ENCODE peak calls at places on chromosomes 1 and 21, in four cellular contexts. One of them, this sample, is unnamed.

GRCh38 chr1:38418195-38419030 is 371.8 kb upstream of the POU3F1 start:
- DNase-seq in HS-27A: no peak
- DNase-seq in left cardiac atrium: no peak
- DNase-seq in HFF-Myc: no peak
- DNase-seq in this sample: no peak

GRCh38 chr1:200668514-200669313 is 993 bp downstream of the DDX59 start:
- DNase-seq in left cardiac atrium: no peak
- DNase-seq in HS-27A: no peak
- DNase-seq in HFF-Myc: no peak
- DNase-seq in this sample: no peak

GRCh38 chr1:18365099-18365705 is 115.5 kb upstream of the KLHDC7A start:
- DNase-seq in left cardiac atrium: no peak
- DNase-seq in HFF-Myc: no peak
- DNase-seq in HS-27A: no peak
- DNase-seq in this sample: no peak

GRCh38 chr1:6185635-6186382 is 5.7 kb upstream of the CHD5 start:
- DNase-seq in left cardiac atrium: no peak
- DNase-seq in HFF-Myc: no peak
- DNase-seq in HS-27A: no peak
- DNase-seq in this sample: no peak

GRCh38 chr1:69913967-69914366 is 291.4 kb downstream of the LRRC40 start:
- DNase-seq in HS-27A: peak; percentile 68
- DNase-seq in HFF-Myc: peak; percentile 57
- DNase-seq in left cardiac atrium: no peak
- DNase-seq in this sample: no peak

GRCh38 chr1:46496505-46496904 is 6.9 kb downstream of the DMBX1 start:
- DNase-seq in HS-27A: no peak
- DNase-seq in left cardiac atrium: no peak
- DNase-seq in HFF-Myc: no peak
- DNase-seq in this sample: peak; percentile 55

GRCh38 chr1:67134692-67135091 is at the start of gene C1orf141:
- DNase-seq in HFF-Myc: no peak
- DNase-seq in left cardiac atrium: peak; percentile 21
- DNase-seq in HS-27A: no peak
- DNase-seq in this sample: peak; percentile 69

GRCh38 chr1:85865183-85865582 is 156.9 kb upstream of the ZNHIT6 start:
- DNase-seq in HFF-Myc: no peak
- DNase-seq in left cardiac atrium: no peak
- DNase-seq in HS-27A: no peak
- DNase-seq in this sample: no peak

GRCh38 chr1:183272390-183272801 is 86.3 kb downstream of the LAMC2 start:
- DNase-seq in HS-27A: peak; percentile 93
- DNase-seq in HFF-Myc: peak; percentile 83
- DNase-seq in left cardiac atrium: no peak
- DNase-seq in this sample: no peak

GRCh38 chr1:241612533-241613505 is 27.4 kb downstream of the CHML start:
- DNase-seq in HS-27A: no peak
- DNase-seq in left cardiac atrium: no peak
- DNase-seq in HFF-Myc: peak; percentile 61
- DNase-seq in this sample: no peak

GRCh38 chr1:117051224-117052064 is 8.7 kb upstream of the TTF2 start:
- DNase-seq in HS-27A: no peak
- DNase-seq in left cardiac atrium: no peak
- DNase-seq in HFF-Myc: no peak
- DNase-seq in this sample: no peak

GRCh38 chr21:18801468-18801867 is 397.9 kb upstream of the TMPRSS15 start:
- DNase-seq in left cardiac atrium: no peak
- DNase-seq in HS-27A: peak; percentile 51
- DNase-seq in HFF-Myc: no peak
- DNase-seq in this sample: no peak

GRCh38 chr1:149849246-149849946 is 50.0 kb upstream of the BOLA1 start:
- DNase-seq in HS-27A: no peak
- DNase-seq in HFF-Myc: no peak
- DNase-seq in left cardiac atrium: no peak
- DNase-seq in this sample: no peak

GRCh38 chr1:41739061-41739955 is 179.4 kb downstream of the HIVEP3 start:
- DNase-seq in HS-27A: peak; percentile 39
- DNase-seq in left cardiac atrium: peak; percentile 76
- DNase-seq in HFF-Myc: no peak
- DNase-seq in this sample: peak; percentile 89

GRCh38 chr1:171188388-171189266 is 3.5 kb downstream of the FMO2 start:
- DNase-seq in left cardiac atrium: peak; percentile 65
- DNase-seq in HS-27A: peak; percentile 38
- DNase-seq in HFF-Myc: peak; percentile 45
- DNase-seq in this sample: no peak

GRCh38 chr1:43171312-43171875 is 696 bp downstream of the EBNA1BP2 start:
- DNase-seq in left cardiac atrium: no peak
- DNase-seq in HS-27A: no peak
- DNase-seq in HFF-Myc: no peak
- DNase-seq in this sample: no peak